ENCODE peak calls at places on chromosomes 12 and 14, in seven cellular contexts. A is CD8-positive, alpha-beta T cell; K is sigmoid colon; H is AG10803; M is fibroblast of mammary gland; T is thoracic aorta; Z is A549. D is an unnamed sample.

GRCh38 chr12:41188841-41189394 is 798 bp downstream of the PDZRN4 start:
- DNase-seq in Z (no peak), T (no peak), A (no peak), M (no peak), K (no peak), H (no peak), D (no peak)

GRCh38 chr14:104136472-104137296 is 1.7 kb upstream of the KIF26A start:
- DNase-seq in T (no peak), K (no peak), A (no peak), M (no peak), Z (no peak), H (no peak), D (no peak)

GRCh38 chr14:39673141-39674133 is 241.2 kb upstream of the FBXO33 start:
- DNase-seq in K (no peak), A (no peak), M (peak), H (no peak), Z (no peak), T (no peak), D (peak)

GRCh38 chr12:125518074-125518473 is 452.8 kb downstream of the AACS start:
- DNase-seq in T (no peak), H (no peak), K (no peak), Z (no peak), M (no peak), A (no peak), D (no peak)

GRCh38 chr14:94376108-94376975 is 12.1 kb downstream of the SERPINA1 start:
- DNase-seq in T (no peak), H (no peak), Z (no peak), A (no peak), K (peak), M (no peak), D (no peak)

GRCh38 chr12:68667896-68668295 is 18.9 kb upstream of the NUP107 start:
- DNase-seq in H (no peak), Z (no peak), A (no peak), K (no peak), M (no peak), T (no peak), D (no peak)

GRCh38 chr14:65377576-65377975 is 35.0 kb upstream of the FUT8 start:
- DNase-seq in A (no peak), H (peak), T (no peak), K (no peak), Z (no peak), M (peak), D (no peak)

GRCh38 chr14:44945264-44945663 is 16.5 kb downstream of the KLHL28 start:
- DNase-seq in Z (no peak), H (peak), K (no peak), T (no peak), A (no peak), M (peak), D (peak)

GRCh38 chr12:129614221-129614885 is 289.5 kb downstream of the TMEM132D start:
- DNase-seq in K (no peak), M (no peak), T (no peak), Z (no peak), H (no peak), A (no peak), D (no peak)

GRCh38 chr14:89667983-89668382 is 250.9 kb upstream of the FOXN3 start:
- DNase-seq in M (peak), T (no peak), Z (no peak), K (no peak), A (no peak), H (no peak), D (no peak)

GRCh38 chr12:109309441-109310246 is 560 bp upstream of the FOXN4 start:
- DNase-seq in T (no peak), H (no peak), K (no peak), A (no peak), M (no peak), Z (no peak), D (no peak)

GRCh38 chr12:88953029-88953586 is 372.8 kb upstream of the KITLG start:
- DNase-seq in M (no peak), Z (no peak), K (no peak), T (no peak), A (no peak), H (no peak), D (no peak)

GRCh38 chr12:58044966-58045365 is 103.6 kb downstream of the ATP23 start:
- DNase-seq in M (no peak), Z (no peak), H (no peak), A (no peak), K (no peak), T (no peak), D (no peak)

GRCh38 chr12:51771008-51771407 is 77.5 kb downstream of the FIGNL2 start:
- DNase-seq in Z (no peak), K (no peak), T (no peak), H (peak), M (no peak), A (no peak), D (no peak)

GRCh38 chr14:92673601-92674000 is 74.8 kb downstream of the LGMN start:
- DNase-seq in M (no peak), H (no peak), A (no peak), T (no peak), K (peak), Z (no peak), D (no peak)

GRCh38 chr12:115404761-115405470 is 720.9 kb upstream of the TBX3 start:
- DNase-seq in H (peak), T (no peak), M (peak), A (no peak), K (no peak), Z (no peak), D (peak)

GRCh38 chr12:55915481-55915856 is 12.2 kb downstream of the PYM1 start:
- DNase-seq in H (no peak), K (no peak), A (no peak), M (no peak), T (no peak), Z (no peak), D (no peak)

GRCh38 chr12:56589783-56590182 is 40.3 kb downstream of the BAZ2A start:
- DNase-seq in H (no peak), Z (no peak), A (no peak), T (no peak), K (no peak), M (no peak), D (no peak)

GRCh38 chr12:65384240-65384639 is 105.8 kb downstream of the MSRB3 start:
- DNase-seq in T (no peak), A (no peak), H (no peak), Z (no peak), K (no peak), M (no peak), D (no peak)

GRCh38 chr14:106058342-106058741 is 532.0 kb downstream of the TMEM121 start:
- DNase-seq in H (no peak), A (no peak), Z (no peak), T (no peak), M (no peak), K (no peak), D (no peak)

GRCh38 chr12:122081108-122081696 is 2.6 kb downstream of the MLXIP start:
- DNase-seq in T (no peak), Z (no peak), K (no peak), A (no peak), H (peak), M (peak), D (no peak)

GRCh38 chr14:71103662-71104484 is 196.6 kb downstream of the PCNX1 start:
- DNase-seq in Z (peak), K (no peak), A (no peak), M (peak), H (peak), T (no peak), D (no peak)

GRCh38 chr12:122106891-122107660 is 28.5 kb downstream of the MLXIP start:
- DNase-seq in A (no peak), T (no peak), Z (no peak), H (peak), M (peak), K (peak), D (no peak)

GRCh38 chr14:100466111-100466856 is 120.9 kb downstream of the BEGAIN start:
- DNase-seq in H (no peak), M (no peak), T (no peak), A (no peak), K (no peak), Z (no peak), D (no peak)

GRCh38 chr14:55789442-55789841 is 209.4 kb downstream of the KTN1 start:
- DNase-seq in K (no peak), A (no peak), T (no peak), Z (no peak), M (peak), H (no peak), D (no peak)
- H3K4me3 ChIP-seq in K (no peak), A (no peak), T (no peak), Z (no peak), M (no peak), H (no peak), D (no peak)

GRCh38 chr12:21891763-21892217 is 49.4 kb downstream of the ABCC9 start:
- DNase-seq in M (peak), A (no peak), K (peak), T (no peak), H (no peak), Z (no peak), D (no peak)
- H3K4me3 ChIP-seq in M (no peak), A (no peak), K (no peak), T (peak), H (no peak), Z (no peak), D (no peak)

DNA sequence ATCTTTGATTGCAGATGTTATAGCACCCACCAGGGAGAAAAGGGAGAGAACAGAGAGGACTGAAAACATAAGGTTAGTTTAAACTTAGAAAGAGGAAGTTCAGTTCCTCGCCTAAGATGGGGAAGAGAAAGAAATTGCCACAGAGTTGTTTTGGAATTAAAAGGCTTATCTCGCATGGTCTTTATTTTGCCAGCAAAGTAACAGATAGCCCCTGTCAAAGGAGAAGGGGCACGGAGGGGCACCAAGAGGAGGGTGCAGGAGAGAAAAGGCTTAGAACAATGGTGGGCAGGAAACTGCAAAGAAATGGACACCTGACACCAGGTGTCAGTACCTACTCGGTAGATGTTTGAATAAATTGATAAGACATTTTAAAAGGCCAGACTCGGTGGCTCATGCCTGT is 17.8 kb upstream of the OXA1L start:
- DNase-seq in Z (no peak), M (no peak), T (no peak), K (no peak), A (no peak), H (no peak), D (no peak)
- H3K4me3 ChIP-seq in Z (no peak), M (no peak), T (no peak), K (no peak), A (no peak), H (no peak), D (no peak)

DNA sequence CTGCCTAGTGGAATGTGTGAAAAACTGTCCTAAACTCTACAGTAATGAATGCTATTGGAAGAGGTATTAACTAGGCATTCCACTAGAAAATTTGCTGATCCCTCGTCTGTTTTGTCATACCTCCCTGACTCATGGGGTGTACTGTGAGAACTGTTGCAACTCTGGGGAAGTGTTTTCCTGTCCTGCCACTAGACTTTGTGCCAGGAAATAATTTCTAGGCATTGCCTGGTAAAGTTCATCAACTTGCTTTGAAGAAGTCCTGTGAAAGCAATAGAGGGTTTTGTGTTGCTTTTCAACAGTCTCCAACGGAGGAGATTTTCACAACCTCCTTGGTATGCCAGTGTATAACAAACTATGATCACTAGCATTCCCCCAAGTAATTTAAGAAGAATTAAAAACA is 139.9 kb downstream of the AKAP6 start:
- DNase-seq in A (no peak), Z (no peak), M (peak), K (no peak), H (peak), T (no peak), D (peak)
- H3K4me3 ChIP-seq in A (no peak), Z (no peak), M (no peak), K (no peak), H (no peak), T (no peak), D (no peak)

DNA sequence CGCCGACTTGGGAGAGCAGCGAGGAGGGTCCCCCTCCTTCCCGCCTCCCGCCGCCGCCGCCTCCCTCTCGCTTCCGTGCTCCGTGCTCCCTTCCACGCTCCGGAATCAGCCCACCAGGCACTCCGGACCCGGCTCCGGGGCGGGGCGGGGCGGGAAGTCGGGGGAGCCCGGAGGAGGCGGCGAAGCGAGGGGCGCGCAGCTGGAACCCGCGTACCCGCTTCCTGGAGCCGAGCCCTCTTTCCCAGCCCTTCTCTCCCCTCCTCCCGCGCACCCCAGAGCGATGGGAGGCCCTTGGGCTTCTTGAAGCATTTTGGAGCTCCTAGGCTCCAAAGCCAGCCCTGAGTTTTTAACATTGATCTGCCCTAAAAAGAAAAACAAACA is at the start of gene SYNDIG1L:
- DNase-seq in H (no peak), M (no peak), Z (no peak), K (no peak), A (no peak), T (no peak), D (no peak)
- H3K4me3 ChIP-seq in H (no peak), M (no peak), Z (no peak), K (no peak), A (no peak), T (peak), D (no peak)

DNA sequence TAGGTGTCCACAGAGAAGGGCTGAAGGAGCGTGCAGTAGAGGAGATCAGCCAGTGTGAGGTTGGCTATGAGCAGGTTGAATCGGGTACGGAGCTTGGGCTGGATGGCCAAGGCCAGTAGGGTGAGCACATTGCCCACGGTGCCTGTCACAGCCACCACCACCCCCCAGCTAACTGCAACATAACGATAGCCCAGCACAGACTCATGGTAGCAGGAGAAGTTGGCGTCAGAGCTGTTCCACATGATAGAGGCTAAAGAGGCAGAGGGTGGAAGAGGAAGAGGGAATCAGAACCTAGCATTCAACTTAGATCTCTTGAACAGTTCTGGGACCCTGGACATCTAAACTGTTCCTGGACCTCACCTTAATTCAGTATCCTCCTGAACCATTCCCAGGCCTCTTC is 676 bp downstream of the GPR84 start:
- DNase-seq in H (no peak), K (no peak), M (no peak), Z (no peak), T (no peak), A (no peak), D (no peak)
- H3K4me3 ChIP-seq in H (no peak), K (no peak), M (no peak), Z (no peak), T (peak), A (no peak), D (no peak)

GRCh38 chr12:12612403-12612802 is 727 bp downstream of the CREBL2 start:
- DNase-seq in H (peak), Z (peak), A (no peak), M (peak), T (no peak), K (no peak), D (no peak)
- H3K4me3 ChIP-seq in H (peak), Z (peak), A (peak), M (peak), T (peak), K (peak), D (peak)

DNA sequence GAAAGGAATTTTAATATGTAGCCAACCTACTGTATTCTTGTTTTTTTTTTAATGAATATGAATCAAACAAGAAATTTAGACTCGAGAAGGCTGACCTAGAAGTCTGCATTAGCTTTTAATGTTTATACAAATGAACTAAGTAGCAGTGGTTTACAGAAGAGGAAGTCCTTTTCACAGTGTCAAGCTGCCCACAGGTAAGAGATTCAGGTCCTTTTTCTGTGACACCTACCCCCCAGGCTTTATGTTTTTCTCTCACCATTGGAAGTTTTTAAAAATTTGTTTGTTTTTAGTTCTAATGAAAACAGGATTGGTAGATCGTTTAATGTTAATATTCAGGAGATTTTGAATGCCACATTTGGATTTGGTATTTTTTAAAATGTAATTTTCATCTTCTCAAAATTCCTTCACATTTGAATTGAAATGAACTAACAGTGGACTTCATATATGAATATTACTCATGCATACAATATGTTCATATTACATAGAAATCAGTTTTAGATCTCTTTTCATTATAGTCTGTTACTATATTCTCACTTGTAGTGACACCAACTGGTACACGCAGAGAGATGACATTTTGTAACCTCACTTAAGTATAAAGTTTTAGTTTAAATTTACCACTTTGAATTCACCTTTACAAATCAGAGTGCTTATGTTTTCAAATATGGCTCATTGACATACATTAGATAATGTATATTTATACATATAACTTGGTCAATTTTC is 29.7 kb downstream of the ATF7IP start:
- DNase-seq in H (no peak), A (no peak), M (no peak), K (no peak), Z (no peak), T (no peak), D (no peak)
- H3K4me3 ChIP-seq in H (no peak), A (no peak), M (no peak), K (peak), Z (no peak), T (peak), D (no peak)